ENCODE peak calls at places on chromosomes 4 and X, in five cellular contexts. K, D, O, P and A are unnamed samples.
A peak's percentile ranks its signal among the peaks of the same experiment; 100 is the strongest.

GRCh38 chrX:106952089-106952488 is 31.9 kb downstream of the CLDN2 start:
- DNase-seq in K (no peak), D (no peak), O (no peak), P (no peak), A (no peak)

GRCh38 chr4:1055721-1056590 is 44.5 kb downstream of the FGFRL1 start:
- DNase-seq in K (peak; percentile 69), D (peak; percentile 18), O (no peak), P (no peak), A (no peak)

GRCh38 chr4:31518796-31519250 is 798.7 kb downstream of the PCDH7 start:
- DNase-seq in K (no peak), D (peak; percentile 81), O (no peak), P (peak; percentile 24), A (peak; percentile 39)

GRCh38 chr4:141636077-141636770 is at the start of gene IL15:
- DNase-seq in K (peak; percentile 87), D (peak; percentile 60), O (no peak), P (no peak), A (no peak)

GRCh38 chr4:106803107-106803506 is 233.0 kb downstream of the DKK2 start:
- DNase-seq in K (no peak), D (no peak), O (peak; percentile 29), P (no peak), A (no peak)

GRCh38 chr4:79964715-79965345 is 108.2 kb downstream of the ANTXR2 start:
- DNase-seq in K (no peak), D (peak; percentile 63), O (no peak), P (no peak), A (no peak)

GRCh38 chrX:103864886-103865534 is 33.0 kb upstream of the RAB9B start:
- DNase-seq in K (no peak), D (no peak), O (no peak), P (no peak), A (peak; percentile 29)

GRCh38 chr4:56158483-56158882 is 209.7 kb downstream of the CEP135 start:
- DNase-seq in K (no peak), D (no peak), O (no peak), P (no peak), A (no peak)

GRCh38 chrX:103155201-103155600 is 59.7 kb upstream of the BEX4 start:
- DNase-seq in K (no peak), D (peak; percentile 63), O (no peak), P (no peak), A (no peak)

GRCh38 chrX:16989750-16990149 is 43.3 kb downstream of the REPS2 start:
- DNase-seq in K (no peak), D (peak; percentile 24), O (no peak), P (no peak), A (no peak)

GRCh38 chr4:133929540-133929939 is 272.0 kb downstream of the PABPC4L start:
- DNase-seq in K (no peak), D (peak; percentile 21), O (no peak), P (no peak), A (no peak)

GRCh38 chr4:184165291-184165690 is 52.4 kb downstream of the ENPP6 start:
- DNase-seq in K (no peak), D (no peak), O (no peak), P (no peak), A (no peak)

GRCh38 chr4:41323186-41323585 is 66.5 kb downstream of the UCHL1 start:
- DNase-seq in K (no peak), D (no peak), O (no peak), P (no peak), A (no peak)

GRCh38 chr4:151344948-151345347 is 19.5 kb upstream of the SH3D19 start:
- DNase-seq in K (no peak), D (no peak), O (no peak), P (no peak), A (no peak)

GRCh38 chr4:73614468-73614867 is 5.8 kb downstream of the RASSF6 start:
- DNase-seq in K (no peak), D (no peak), O (no peak), P (no peak), A (no peak)

GRCh38 chr4:156686120-156686519 is 285.5 kb downstream of the PDGFC start:
- DNase-seq in K (no peak), D (peak; percentile 98), O (peak; percentile 90), P (peak; percentile 99), A (peak; percentile 59)

GRCh38 chr4:148857234-148857972 is 415.2 kb upstream of the NR3C2 start:
- DNase-seq in K (no peak), D (no peak), O (no peak), P (no peak), A (peak; percentile 60)

DNA sequence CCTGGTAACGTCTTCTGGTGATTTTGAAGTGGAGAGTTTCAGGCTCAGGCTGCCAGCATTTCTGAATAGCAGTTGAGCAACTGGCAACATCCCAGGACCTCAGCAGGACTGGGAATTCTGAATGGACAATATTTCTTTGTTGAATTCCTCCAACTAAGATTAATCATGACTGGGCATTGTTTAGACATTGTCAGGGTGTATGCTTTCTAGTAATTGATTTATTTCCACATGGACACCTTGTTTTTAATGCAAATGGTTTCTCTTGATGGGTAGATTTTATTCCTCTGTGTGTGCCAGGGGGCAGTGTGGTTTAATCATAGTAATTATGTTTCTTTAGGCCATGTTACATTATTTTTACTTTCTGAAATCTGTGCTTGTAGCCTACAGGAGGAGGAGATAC is 1004.7 kb upstream of the LCORL start:
- DNase-seq in K (peak; percentile 51), D (peak; percentile 11), O (no peak), P (no peak), A (peak; percentile 49)
- TF ChIP-seq CTCF in K (peak; percentile 5), D (no peak), O (no peak), P (no peak), A (peak; percentile 40)

GRCh38 chr4:89712141-89712540 is 124.8 kb downstream of the SNCA start:
- DNase-seq in K (no peak), D (peak; percentile 60), O (peak; percentile 53), P (peak; percentile 47), A (no peak)
- H3K4me3 ChIP-seq in K (no peak overlapping the region), D (no peak overlapping the region), O (no peak overlapping the region), P (no peak overlapping the region), A (no peak overlapping the region)

GRCh38 chr4:54669831-54670230 is 12.1 kb downstream of the KIT start:
- DNase-seq in K (no peak), D (no peak), O (no peak), P (no peak), A (no peak)
- TF ChIP-seq CTCF in K (no peak), D (no peak), O (no peak), P (no peak), A (peak; percentile 32)

GRCh38 chr4:38752393-38752961 is 30.3 kb downstream of the TLR10 start:
- DNase-seq in K (no peak), D (peak; percentile 47), O (no peak), P (no peak), A (peak; percentile 89)
- H3K4me3 ChIP-seq in K (no peak overlapping the region), D (no peak overlapping the region), O (no peak overlapping the region), P (no peak overlapping the region), A (peak overlapping the region; percentile 30)

DNA sequence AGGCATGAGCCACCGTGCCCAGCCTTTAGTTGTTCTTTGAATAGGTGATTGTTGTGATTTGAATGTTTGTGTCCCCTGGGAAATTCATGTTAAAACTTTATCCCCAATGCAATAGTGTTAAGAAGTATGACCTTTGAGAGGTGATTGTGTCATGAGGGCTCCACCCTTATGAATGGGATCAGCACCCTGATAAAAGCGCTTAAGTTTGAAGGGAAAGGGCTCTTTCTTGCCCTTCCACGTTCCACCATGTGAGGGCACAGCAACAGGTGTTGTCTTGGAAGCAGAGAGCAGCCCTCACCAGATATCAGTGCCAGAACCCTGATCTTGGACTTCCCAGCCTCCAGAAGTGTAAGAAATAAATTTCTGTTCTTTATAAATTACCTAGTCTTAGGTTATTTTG is 33.7 kb upstream of the RP2 start:
- DNase-seq in K (no peak), D (peak; percentile 12), O (no peak), P (no peak), A (no peak)
- TF ChIP-seq CTCF in K (peak; percentile 13), D (peak; percentile 29), O (no peak), P (peak; percentile 31), A (peak; percentile 44)

GRCh38 chr4:185573651-185574199 is 38.4 kb upstream of the PDLIM3 start:
- DNase-seq in K (no peak), D (peak; percentile 66), O (peak; percentile 84), P (no peak), A (no peak)
- H3K4me3 ChIP-seq in K (no peak overlapping the region), D (no peak overlapping the region), O (no peak overlapping the region), P (no peak overlapping the region), A (no peak overlapping the region)

DNA sequence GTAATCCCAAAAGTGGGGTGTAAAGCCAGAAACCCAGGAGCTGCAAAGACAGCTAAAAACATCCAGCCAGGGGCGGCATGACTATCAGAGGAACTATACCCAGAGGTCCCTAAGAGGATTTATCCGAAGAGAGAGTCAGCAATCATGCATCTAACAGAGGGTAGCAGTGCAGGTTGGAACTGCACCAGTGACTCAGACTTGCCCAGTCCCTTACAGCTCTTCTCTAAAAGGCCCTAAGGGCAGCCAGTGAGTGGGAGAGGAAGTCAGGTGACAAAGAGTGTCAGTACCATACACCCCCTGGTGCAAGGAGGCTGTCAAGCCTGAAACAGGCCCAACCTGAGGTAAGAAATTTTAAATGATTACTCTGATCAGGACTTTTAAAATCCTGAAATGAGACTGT is 88.1 kb downstream of the CAMK2D start:
- DNase-seq in K (no peak), D (no peak), O (no peak), P (no peak), A (peak; percentile 13)
- TF ChIP-seq CTCF in K (no peak), D (no peak), O (no peak), P (no peak), A (peak; percentile 16)

DNA sequence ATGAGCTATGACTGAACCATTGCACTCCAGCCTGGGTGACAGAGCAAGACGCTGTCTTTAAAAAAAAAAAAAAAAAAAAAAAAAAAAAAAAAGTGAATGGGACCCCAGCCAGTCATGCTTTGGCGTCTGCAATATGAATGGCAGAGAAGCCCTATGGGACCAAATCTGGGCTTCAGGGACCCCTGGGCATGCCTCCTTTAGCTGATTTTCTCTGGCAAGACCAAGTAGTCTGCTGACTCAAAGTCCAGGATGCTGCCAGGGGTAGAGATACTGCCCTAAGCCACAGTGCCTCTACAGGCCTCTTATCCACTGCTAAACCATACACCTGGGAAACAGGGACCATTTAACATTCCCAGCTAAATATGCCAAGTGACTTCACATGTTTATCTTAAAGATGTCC is 6.0 kb downstream of the RPS4X start:
- DNase-seq in K (no peak), D (no peak), O (no peak), P (no peak), A (no peak)
- H3K4me3 ChIP-seq in K (no peak overlapping the region), D (no peak overlapping the region), O (peak overlapping the region; percentile 13), P (no peak overlapping the region), A (no peak overlapping the region)

DNA sequence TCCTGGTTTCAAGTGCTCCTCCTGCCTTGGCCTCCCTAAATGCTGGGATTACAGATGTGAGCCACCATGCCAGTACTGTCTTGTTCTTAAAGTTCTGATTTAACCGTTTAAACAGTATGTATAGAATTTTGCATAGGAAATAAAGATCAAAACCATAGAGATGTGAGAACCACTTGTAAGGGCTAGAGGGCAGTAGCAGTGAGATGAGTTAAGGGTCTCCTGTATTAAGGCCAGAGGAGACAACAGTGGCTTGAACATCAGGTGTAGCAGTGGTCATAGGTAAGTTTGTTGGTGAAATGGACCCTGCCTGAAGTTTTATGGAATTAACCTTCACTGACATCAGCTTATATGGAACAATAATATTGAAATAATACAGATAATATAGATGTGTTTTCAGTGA is 155.7 kb downstream of the SLC4A4 start:
- DNase-seq in K (no peak), D (no peak), O (no peak), P (no peak), A (no peak)
- TF ChIP-seq CTCF in K (no peak), D (no peak), O (no peak), P (no peak), A (peak; percentile 27)

GRCh38 chrX:152832520-152832919 is 1.7 kb downstream of the NSDHL start:
- DNase-seq in K (no peak), D (no peak), O (no peak), P (no peak), A (no peak)
- H3K4me3 ChIP-seq in K (no peak overlapping the region), D (peak overlapping the region; percentile 4), O (peak overlapping the region; percentile 75), P (no peak overlapping the region), A (no peak overlapping the region)